ENCODE peak calls at places on chromosomes 2 and 18, in eight cellular contexts. A is transverse colon, Z is suprapubic skin, P is K562, B is ovary, G is A549, X is tibial nerve, S is stomach. U is an unnamed sample.

GRCh38 chr2:42100696-42101585 is 53.1 kb downstream of the PKDCC start:
- DNase-seq in A (peak), Z (no peak), P (no peak), B (peak), G (no peak), X (no peak), S (peak), U (no peak)

GRCh38 chr2:182302972-182303371 is 123.9 kb downstream of the PDE1A start:
- DNase-seq in A (no peak), Z (no peak), P (no peak), B (no peak), G (no peak), X (no peak), S (no peak), U (no peak)

GRCh38 chr18:79814373-79814772 is 16.6 kb downstream of the KCNG2 start:
- DNase-seq in A (no peak), Z (no peak), P (no peak), B (no peak), G (no peak), X (no peak), S (no peak), U (no peak)

GRCh38 chr2:107687087-107687486 is 139.6 kb upstream of the RGPD4 start:
- DNase-seq in A (no peak), Z (no peak), P (no peak), B (no peak), G (no peak), X (no peak), S (no peak), U (no peak)

GRCh38 chr2:168220971-168221819 is 26.2 kb downstream of the STK39 start:
- DNase-seq in A (no peak), Z (no peak), P (no peak), B (no peak), G (no peak), X (no peak), S (no peak), U (peak)

GRCh38 chr2:151040036-151040435 is 221.6 kb downstream of the RBM43 start:
- DNase-seq in A (no peak), Z (no peak), P (no peak), B (no peak), G (no peak), X (no peak), S (no peak), U (no peak)

GRCh38 chr2:66445781-66446177 is 10.9 kb downstream of the MEIS1 start:
- DNase-seq in A (no peak), Z (no peak), P (no peak), B (peak), G (no peak), X (no peak), S (no peak), U (no peak)

GRCh38 chr2:169372561-169372960 is 10.2 kb upstream of the LRP2 start:
- DNase-seq in A (no peak), Z (no peak), P (no peak), B (no peak), G (no peak), X (no peak), S (no peak), U (no peak)

GRCh38 chr18:47877892-47878291 is 52.6 kb downstream of the SMAD2 start:
- DNase-seq in A (no peak), Z (no peak), P (no peak), B (no peak), G (no peak), X (no peak), S (no peak), U (no peak)

GRCh38 chr18:43671431-43671830 is 394.1 kb upstream of the SYT4 start:
- DNase-seq in A (no peak), Z (no peak), P (no peak), B (no peak), G (no peak), X (no peak), S (no peak), U (no peak)

GRCh38 chr2:136356111-136357033 is 238.4 kb upstream of the CXCR4 start:
- DNase-seq in A (no peak), Z (no peak), P (no peak), B (no peak), G (no peak), X (no peak), S (no peak), U (no peak)

GRCh38 chr2:120436460-120436739 is 90.5 kb downstream of the INHBB start:
- DNase-seq in A (no peak), Z (peak), P (no peak), B (no peak), G (no peak), X (peak), S (no peak), U (no peak)

GRCh38 chr2:8597526-8598225 is 84.2 kb upstream of the ID2 start:
- DNase-seq in A (no peak), Z (peak), P (no peak), B (no peak), G (no peak), X (no peak), S (no peak), U (no peak)

GRCh38 chr18:68428026-68428425 is 286.9 kb downstream of the TMX3 start:
- DNase-seq in A (no peak), Z (no peak), P (no peak), B (no peak), G (no peak), X (no peak), S (no peak), U (no peak)

GRCh38 chr2:64426191-64426952 is 27.6 kb upstream of the LGALSL start:
- DNase-seq in A (no peak), Z (no peak), P (no peak), B (no peak), G (no peak), X (no peak), S (no peak), U (no peak)

GRCh38 chr2:206800501-206801416 is 35.4 kb downstream of the FASTKD2 start:
- DNase-seq in A (peak), Z (no peak), P (peak), B (peak), G (peak), X (peak), S (peak), U (peak)

GRCh38 chr2:152335851-152336102 is 803 bp downstream of the FMNL2 start:
- DNase-seq in A (no peak), Z (no peak), P (no peak), B (peak), G (peak), X (no peak), S (no peak), U (no peak)
- TF ChIP-seq EP300 in A (no peak), Z (no peak), P (no peak), B (no peak), G (no peak), X (no peak), S (no peak), U (no peak)

GRCh38 chr2:189613077-189613636 is 32.6 kb upstream of the SLC40A1 start:
- DNase-seq in A (no peak), Z (no peak), P (peak), B (peak), G (peak), X (peak), S (no peak), U (peak)
- TF ChIP-seq EP300 in A (no peak), Z (no peak), P (peak), B (no peak), G (no peak), X (peak), S (no peak), U (peak)

GRCh38 chr2:20250436-20250835 is 25.5 kb upstream of the SDC1 start:
- DNase-seq in A (no peak), Z (no peak), P (no peak), B (no peak), G (no peak), X (no peak), S (no peak), U (no peak)

GRCh38 chr2:20249170-20249569 is 24.2 kb upstream of the SDC1 start:
- DNase-seq in A (no peak), Z (no peak), P (no peak), B (no peak), G (no peak), X (no peak), S (no peak), U (no peak)

GRCh38 chr2:20257411-20257810 is 32.5 kb upstream of the SDC1 start:
- DNase-seq in A (no peak), Z (no peak), P (no peak), B (no peak), G (no peak), X (no peak), S (no peak), U (no peak)

DNA sequence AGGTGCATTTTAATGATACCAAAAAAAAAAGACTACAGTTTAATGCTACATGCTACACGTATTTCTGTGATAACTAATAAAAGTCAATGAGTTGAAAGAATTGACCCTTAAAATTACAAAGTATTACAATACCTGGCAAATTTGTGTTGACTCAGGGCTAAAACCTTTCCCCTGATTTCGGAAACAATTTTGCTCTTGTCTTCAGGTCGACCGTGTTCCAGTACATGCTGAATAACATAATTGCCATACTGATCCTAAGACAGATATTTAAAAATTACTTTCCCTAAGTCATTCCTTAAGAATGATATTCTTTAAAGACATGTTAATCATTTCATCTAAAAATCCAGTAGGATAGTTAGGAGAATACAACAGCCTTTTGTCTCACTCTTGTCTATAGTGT is 29.8 kb upstream of the SDC1 start:
- DNase-seq in A (no peak), Z (no peak), P (no peak), B (no peak), G (no peak), X (no peak), S (no peak), U (no peak)
- TF ChIP-seq EP300 in A (no peak), Z (no peak), P (no peak), B (no peak), G (no peak), X (no peak), S (no peak), U (no peak)

DNA sequence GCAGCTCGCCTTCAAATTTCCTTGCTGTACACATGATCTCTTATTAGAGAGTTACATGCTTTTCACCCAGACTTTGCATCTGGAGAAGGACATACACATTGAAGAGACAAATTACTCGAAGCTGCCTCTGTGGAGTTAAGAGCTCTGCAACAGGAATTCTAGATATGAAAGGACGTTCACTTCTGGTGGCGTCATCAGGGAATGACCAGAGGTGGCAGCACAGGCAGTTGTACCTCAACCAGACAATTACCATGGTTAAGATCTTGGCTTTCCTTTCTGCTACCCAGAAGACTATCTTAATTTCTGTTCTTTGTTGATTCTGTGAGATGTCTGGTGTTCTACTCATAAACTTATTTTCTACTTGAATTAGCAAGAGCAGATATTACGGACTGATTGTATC is 39.1 kb upstream of the MC4R start:
- DNase-seq in A (no peak), Z (no peak), P (no peak), B (no peak), G (no peak), X (no peak), S (no peak), U (no peak)
- TF ChIP-seq EP300 in A (no peak), Z (no peak), P (no peak), B (no peak), G (no peak), X (no peak), S (no peak), U (no peak)

DNA sequence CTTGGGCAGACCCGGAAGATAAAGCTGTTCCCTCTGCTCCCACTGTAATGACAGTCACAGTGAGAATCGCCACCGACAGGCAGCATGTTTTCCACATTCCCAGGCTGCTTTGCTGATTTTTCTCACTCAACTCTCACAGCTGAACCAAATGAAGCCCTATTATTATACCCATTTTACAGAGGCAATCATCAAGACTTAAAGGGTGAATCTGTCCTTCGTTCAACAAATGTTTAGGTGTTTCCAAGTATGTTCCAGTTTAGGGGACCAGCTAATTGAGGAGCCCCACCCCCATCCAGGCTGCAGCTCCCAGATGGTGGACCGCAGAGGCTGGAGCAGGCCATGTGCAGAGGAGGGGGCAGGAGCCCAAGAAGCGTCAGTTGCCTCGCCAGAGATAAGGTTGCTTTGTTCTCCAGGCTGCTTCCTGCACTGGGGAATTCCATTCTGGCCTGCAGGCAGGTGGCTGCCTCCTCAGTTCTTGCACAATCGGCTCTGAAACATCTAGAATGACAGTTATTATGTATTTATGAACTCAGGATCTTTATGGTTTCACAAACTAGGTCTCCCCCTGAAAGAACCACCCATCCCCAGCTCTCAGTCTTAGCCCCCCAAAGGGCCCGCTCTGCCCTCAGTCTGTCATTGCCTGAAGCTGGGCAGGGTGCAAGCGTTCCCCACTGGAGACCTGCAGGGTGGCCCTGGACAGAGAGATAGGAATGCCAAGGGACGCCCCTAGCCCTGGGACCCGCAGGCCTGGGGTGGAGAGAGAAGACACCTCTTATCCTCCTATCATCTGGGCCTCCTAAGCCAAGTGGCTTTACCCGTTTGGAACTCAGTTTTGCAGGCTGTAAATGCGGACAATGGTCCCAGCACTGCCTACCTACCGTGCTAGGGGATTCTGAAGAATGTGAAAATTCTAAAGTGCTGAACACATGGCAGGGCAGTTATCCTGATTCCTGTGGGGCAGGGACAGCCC is 49.1 kb upstream of the MYCN start:
- DNase-seq in A (no peak), Z (no peak), P (no peak), B (no peak), G (peak), X (no peak), S (no peak), U (peak)
- TF ChIP-seq EP300 in A (no peak), Z (no peak), P (no peak), B (no peak), G (no peak), X (no peak), S (no peak), U (no peak)